ENCODE peak calls at places on chromosomes 1 and 21, in ten cellular contexts. B is IMR-90; X is sigmoid colon; Q is astrocyte; W is tibial artery; H is thoracic aorta; Y is pancreas; Z is heart right ventricle; S is body of pancreas; I is CD8-positive, alpha-beta T cell. R is an unnamed sample. For H3K4me1, the result is how much of the 10 kb centered on the place peaks cover.

GRCh38 chr21:35853321-35853922 is 206.9 kb downstream of the SETD4 start:
- DNase-seq in B (peak), X (no peak), Q (no peak), W (no peak), H (no peak), Y (no peak), Z (no peak), S (no peak), I (no peak), R (no peak)

GRCh38 chr1:217053666-217054065 is 330.4 kb upstream of the ESRRG start:
- DNase-seq in B (no peak), X (no peak), Q (no peak), W (no peak), H (no peak), Y (no peak), Z (no peak), S (no peak), I (no peak), R (no peak)

GRCh38 chr1:7655354-7655753 is 115.7 kb upstream of the VAMP3 start:
- DNase-seq in B (no peak), X (no peak), Q (no peak), W (no peak), H (no peak), Y (no peak), Z (no peak), S (no peak), I (no peak), R (no peak)

GRCh38 chr1:37755290-37755689 is 9.6 kb downstream of the EPHA10 start:
- DNase-seq in B (no peak), X (no peak), Q (no peak), W (no peak), H (no peak), Y (no peak), Z (no peak), S (no peak), I (no peak), R (no peak)

GRCh38 chr1:27238032-27238431 is 3.6 kb downstream of the WDTC1 start:
- DNase-seq in B (no peak), X (no peak), Q (no peak), W (no peak), H (no peak), Y (no peak), Z (no peak), S (no peak), I (no peak), R (no peak)

GRCh38 chr1:85584923-85585322 is 4.4 kb downstream of the CCN1 start:
- DNase-seq in B (peak), X (no peak), Q (peak), W (no peak), H (no peak), Y (no peak), Z (no peak), S (no peak), I (no peak), R (no peak)

GRCh38 chr1:111406325-111406768 is 21.2 kb downstream of the OVGP1 start:
- DNase-seq in B (peak), X (no peak), Q (peak), W (no peak), H (no peak), Y (peak), Z (no peak), S (peak), I (peak), R (peak)

GRCh38 chr1:1780598-1781525 is 2.6 kb upstream of the NADK start:
- DNase-seq in B (no peak), X (no peak), Q (no peak), W (no peak), H (no peak), Y (no peak), Z (no peak), S (no peak), I (no peak), R (peak)

GRCh38 chr1:34037109-34037508 is 127.9 kb downstream of the CSMD2 start:
- DNase-seq in B (no peak), X (no peak), Q (no peak), W (no peak), H (no peak), Y (no peak), Z (no peak), S (no peak), I (no peak), R (no peak)

GRCh38 chr1:229023651-229024295 is 247.1 kb upstream of the RAB4A start:
- DNase-seq in B (no peak), X (no peak), Q (no peak), W (peak), H (no peak), Y (no peak), Z (no peak), S (peak), I (no peak), R (no peak)

GRCh38 chr1:171160611-171161354 is 24.3 kb upstream of the FMO2 start:
- DNase-seq in B (no peak), X (no peak), Q (no peak), W (peak), H (no peak), Y (no peak), Z (no peak), S (no peak), I (no peak), R (no peak)

GRCh38 chr1:119554188-119554587 is 47.2 kb downstream of the HSD3B1 start:
- DNase-seq in B (peak), X (no peak), Q (peak), W (no peak), H (no peak), Y (peak), Z (no peak), S (peak), I (no peak), R (no peak)

GRCh38 chr1:240242601-240243144 is 151.0 kb downstream of the FMN2 start:
- DNase-seq in B (peak), X (no peak), Q (peak), W (no peak), H (no peak), Y (no peak), Z (no peak), S (no peak), I (no peak), R (no peak)

GRCh38 chr1:222817529-222817928 is 2.7 kb downstream of the DISP1 start:
- DNase-seq in B (peak), X (no peak), Q (peak), W (no peak), H (peak), Y (no peak), Z (no peak), S (no peak), I (no peak), R (no peak)

GRCh38 chr1:228059536-228060457 is 22.7 kb upstream of the ARF1 start:
- DNase-seq in B (no peak), X (peak), Q (no peak), W (no peak), H (no peak), Y (peak), Z (no peak), S (peak), I (peak), R (peak)

GRCh38 chr1:2074944-2075740 is 24.9 kb downstream of the PRKCZ start:
- DNase-seq in B (peak), X (no peak), Q (no peak), W (no peak), H (no peak), Y (no peak), Z (peak), S (no peak), I (no peak), R (no peak)

GRCh38 chr1:41242645-41243171 is 602 bp upstream of the SCMH1 start:
- DNase-seq in B (no peak), X (no peak), Q (no peak), W (no peak), H (no peak), Y (no peak), Z (no peak), S (no peak), I (no peak), R (no peak)

GRCh38 chr1:150022357-150022756 is 11.8 kb upstream of the OTUD7B start:
- DNase-seq in B (no peak), X (no peak), Q (no peak), W (no peak), H (no peak), Y (peak), Z (no peak), S (peak), I (no peak), R (no peak)

GRCh38 chr1:103448560-103448959 is 76.9 kb upstream of the RNPC3 start:
- DNase-seq in B (no peak), X (no peak), Q (peak), W (no peak), H (no peak), Y (no peak), Z (no peak), S (no peak), I (no peak), R (no peak)

GRCh38 chr21:43812957-43813730 is 23.8 kb downstream of the RRP1 start:
- DNase-seq in B (no peak), X (no peak), Q (no peak), W (no peak), H (no peak), Y (no peak), Z (no peak), S (no peak), I (no peak), R (no peak)

GRCh38 chr1:86154581-86155060 is 2.0 kb downstream of the COL24A1 start:
- DNase-seq in B (peak), X (peak), Q (peak), W (no peak), H (no peak), Y (no peak), Z (peak), S (no peak), I (no peak), R (no peak)

GRCh38 chr1:87805661-87806376 is 477.1 kb downstream of the LMO4 start:
- DNase-seq in B (peak), X (no peak), Q (peak), W (no peak), H (no peak), Y (no peak), Z (no peak), S (no peak), I (no peak), R (no peak)
- H3K4me1 ChIP-seq in B (under half), X (under half), Q (under half), W (under half), H (under half), Y (under half), Z (under half), S (under half), I (under half), R (under half)

GRCh38 chr1:54289939-54290233 is 89.9 kb downstream of the MRPL37 start:
- DNase-seq in B (no peak), X (no peak), Q (no peak), W (peak), H (no peak), Y (no peak), Z (no peak), S (no peak), I (no peak), R (no peak)

GRCh38 chr1:54287176-54287650 is 87.2 kb downstream of the MRPL37 start:
- DNase-seq in B (peak), X (peak), Q (peak), W (peak), H (peak), Y (peak), Z (peak), S (peak), I (peak), R (peak)

GRCh38 chr1:54290443-54291184 is 90.6 kb downstream of the MRPL37 start:
- DNase-seq in B (peak), X (no peak), Q (peak), W (peak), H (peak), Y (no peak), Z (no peak), S (peak), I (no peak), R (no peak)

GRCh38 chr1:54287821-54288220 is 87.9 kb downstream of the MRPL37 start:
- DNase-seq in B (peak), X (peak), Q (peak), W (peak), H (peak), Y (no peak), Z (no peak), S (no peak), I (no peak), R (no peak)

GRCh38 chr1:54289061-54289938 is 89.3 kb downstream of the MRPL37 start:
- DNase-seq in B (peak), X (no peak), Q (no peak), W (no peak), H (no peak), Y (no peak), Z (no peak), S (no peak), I (no peak), R (no peak)
- H3K4me1 ChIP-seq in B (under half), X (half or more), Q (under half), W (half or more), H (half or more), Y (under half), Z (half or more), S (under half), I (half or more), R (under half)

GRCh38 chr1:234985007-234985370 is 143.6 kb downstream of the TOMM20 start:
- DNase-seq in B (no peak), X (peak), Q (no peak), W (no peak), H (no peak), Y (no peak), Z (no peak), S (no peak), I (no peak), R (no peak)
- H3K4me1 ChIP-seq in B (under half), X (half or more), Q (half or more), W (half or more), H (half or more), Y (under half), Z (half or more), S (half or more), I (under half), R (half or more)

GRCh38 chr1:67784545-67785186 is 48.6 kb downstream of the GNG12 start:
- DNase-seq in B (peak), X (no peak), Q (no peak), W (no peak), H (no peak), Y (no peak), Z (no peak), S (no peak), I (no peak), R (no peak)
- H3K4me1 ChIP-seq in B (under half), X (under half), Q (under half), W (half or more), H (half or more), Y (under half), Z (under half), S (under half), I (under half), R (under half)

GRCh38 chr1:230072296-230072695 is 5.3 kb downstream of the GALNT2 start:
- DNase-seq in B (no peak), X (peak), Q (no peak), W (no peak), H (no peak), Y (peak), Z (no peak), S (peak), I (no peak), R (no peak)
- H3K4me1 ChIP-seq in B (under half), X (under half), Q (under half), W (half or more), H (half or more), Y (under half), Z (under half), S (half or more), I (under half), R (under half)

R was measured in OCI-LY7.